ENCODE peak calls at places on chromosomes 2 and 18, in four cellular contexts. J is sigmoid colon, D is HepG2, M is tibial nerve. L is an unnamed sample.

GRCh38 chr2:49123600-49123999 is 30.7 kb downstream of the FSHR start:
- DNase-seq in J (no peak), D (no peak), M (no peak), L (no peak)

GRCh38 chr2:177313162-177313781 is 48.7 kb upstream of the NFE2L2 start:
- DNase-seq in J (no peak), D (no peak), M (no peak), L (no peak)

GRCh38 chr18:42953306-42953705 is 162.2 kb downstream of the RIT2 start:
- DNase-seq in J (no peak), D (no peak), M (no peak), L (no peak)

GRCh38 chr2:138452324-138452723 is 49.2 kb upstream of the SPOPL start:
- DNase-seq in J (no peak), D (no peak), M (no peak), L (no peak)

GRCh38 chr18:28036481-28036880 is 140.4 kb downstream of the CDH2 start:
- DNase-seq in J (no peak), D (no peak), M (no peak), L (no peak)

GRCh38 chr18:7457276-7457675 is 109.8 kb upstream of the PTPRM start:
- DNase-seq in J (no peak), D (no peak), M (no peak), L (no peak)

GRCh38 chr2:2586068-2586776 is 255.1 kb upstream of the MYT1L start:
- DNase-seq in J (no peak), D (no peak), M (no peak), L (no peak)

GRCh38 chr18:12944724-12945123 is 3.1 kb upstream of the SEH1L start:
- DNase-seq in J (no peak), D (no peak), M (no peak), L (peak; percentile 35)

GRCh38 chr18:7872569-7872968 is 305.5 kb downstream of the PTPRM start:
- DNase-seq in J (no peak), D (peak; percentile 87), M (no peak), L (no peak)

GRCh38 chr2:198717451-198717850 is 740.3 kb downstream of the SATB2 start:
- DNase-seq in J (no peak), D (no peak), M (no peak), L (no peak)

GRCh38 chr2:9071032-9071431 is 67.5 kb upstream of the MBOAT2 start:
- DNase-seq in J (no peak), D (peak; percentile 42), M (no peak), L (no peak)

DNA sequence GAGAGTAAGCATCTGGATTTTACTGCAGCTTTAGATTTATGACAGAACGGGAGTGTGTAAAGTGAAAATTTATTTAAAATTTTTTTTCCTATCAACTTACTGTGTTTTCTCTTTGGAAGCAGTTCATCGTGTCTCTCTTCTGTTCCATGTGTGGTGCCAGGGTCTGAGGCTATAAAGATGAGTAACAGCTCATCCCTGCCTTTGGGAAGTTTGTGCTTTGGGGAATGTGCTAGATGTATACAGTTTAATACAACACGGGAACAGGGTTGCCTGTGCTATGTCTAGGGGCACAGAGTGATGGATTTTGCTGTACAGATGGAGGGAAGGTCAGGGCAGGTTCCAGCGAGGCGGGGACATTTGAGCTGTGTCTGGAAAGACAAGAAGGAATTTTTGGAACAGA is 125.8 kb downstream of the VWA3B start:
- DNase-seq in J (no peak), D (no peak), M (no peak), L (no peak)
- H3K27me3 ChIP-seq in J (no peaks in the 10 kb centered on the region), D (peaks cover 3% of the 10 kb centered on the region), M (no peaks in the 10 kb centered on the region), L (no peaks in the 10 kb centered on the region)

GRCh38 chr2:206271066-206271465 is 3.4 kb upstream of the ZDBF2 start:
- DNase-seq in J (no peak), D (no peak), M (no peak), L (no peak)

GRCh38 chr2:206276169-206276927 is 1.9 kb downstream of the ZDBF2 start:
- DNase-seq in J (no peak), D (no peak), M (no peak), L (no peak)

GRCh38 chr2:206277503-206277902 is 3.0 kb downstream of the ZDBF2 start:
- DNase-seq in J (no peak), D (no peak), M (no peak), L (no peak)

GRCh38 chr2:206275274-206276160 is 1.1 kb downstream of the ZDBF2 start:
- DNase-seq in J (no peak), D (no peak), M (no peak), L (no peak)

GRCh38 chr2:206274434-206275273 is at the start of gene ZDBF2:
- DNase-seq in J (peak; percentile 69), D (no peak), M (no peak), L (peak; percentile 72)
- TF ChIP-seq POLR2A in J (no peak), D (peak; percentile 16), M (peak; percentile 28), L (peak; percentile 28)

GRCh38 chr2:151881342-151881741 is 53.1 kb upstream of the ARL5A start:
- DNase-seq in J (no peak), D (no peak), M (no peak), L (no peak)

GRCh38 chr2:151882786-151883445 is 54.7 kb upstream of the ARL5A start:
- DNase-seq in J (no peak), D (no peak), M (no peak), L (no peak)

GRCh38 chr2:151886235-151886634 is 58.0 kb upstream of the ARL5A start:
- DNase-seq in J (no peak), D (peak; percentile 41), M (no peak), L (no peak)

GRCh38 chr2:151878655-151879563 is 50.7 kb upstream of the ARL5A start:
- DNase-seq in J (no peak), D (peak; percentile 83), M (no peak), L (no peak)

DNA sequence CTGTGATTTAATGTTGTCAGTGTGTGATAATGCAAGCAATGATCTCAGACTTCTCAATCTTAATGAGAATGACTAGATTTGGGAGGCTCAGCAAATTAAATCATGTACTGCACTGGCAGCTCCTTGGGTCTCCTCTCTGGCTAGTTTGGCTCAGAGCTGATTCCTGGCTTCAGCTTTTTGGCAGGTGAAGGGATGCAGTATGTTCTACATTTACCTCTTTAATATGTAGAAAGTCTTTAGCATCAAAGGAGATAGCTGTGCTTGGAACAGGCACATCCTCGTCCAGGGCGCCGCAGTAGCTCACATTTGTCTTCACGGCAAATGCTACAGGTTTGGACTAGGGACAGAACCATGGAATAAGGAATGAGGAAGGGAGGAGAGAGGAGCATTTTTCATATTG is 52.4 kb upstream of the ARL5A start:
- DNase-seq in J (no peak), D (no peak), M (no peak), L (no peak)
- H3K27me3 ChIP-seq in J (no peaks in the 10 kb centered on the region), D (no peaks in the 10 kb centered on the region), M (no peaks in the 10 kb centered on the region), L (no peaks in the 10 kb centered on the region)

DNA sequence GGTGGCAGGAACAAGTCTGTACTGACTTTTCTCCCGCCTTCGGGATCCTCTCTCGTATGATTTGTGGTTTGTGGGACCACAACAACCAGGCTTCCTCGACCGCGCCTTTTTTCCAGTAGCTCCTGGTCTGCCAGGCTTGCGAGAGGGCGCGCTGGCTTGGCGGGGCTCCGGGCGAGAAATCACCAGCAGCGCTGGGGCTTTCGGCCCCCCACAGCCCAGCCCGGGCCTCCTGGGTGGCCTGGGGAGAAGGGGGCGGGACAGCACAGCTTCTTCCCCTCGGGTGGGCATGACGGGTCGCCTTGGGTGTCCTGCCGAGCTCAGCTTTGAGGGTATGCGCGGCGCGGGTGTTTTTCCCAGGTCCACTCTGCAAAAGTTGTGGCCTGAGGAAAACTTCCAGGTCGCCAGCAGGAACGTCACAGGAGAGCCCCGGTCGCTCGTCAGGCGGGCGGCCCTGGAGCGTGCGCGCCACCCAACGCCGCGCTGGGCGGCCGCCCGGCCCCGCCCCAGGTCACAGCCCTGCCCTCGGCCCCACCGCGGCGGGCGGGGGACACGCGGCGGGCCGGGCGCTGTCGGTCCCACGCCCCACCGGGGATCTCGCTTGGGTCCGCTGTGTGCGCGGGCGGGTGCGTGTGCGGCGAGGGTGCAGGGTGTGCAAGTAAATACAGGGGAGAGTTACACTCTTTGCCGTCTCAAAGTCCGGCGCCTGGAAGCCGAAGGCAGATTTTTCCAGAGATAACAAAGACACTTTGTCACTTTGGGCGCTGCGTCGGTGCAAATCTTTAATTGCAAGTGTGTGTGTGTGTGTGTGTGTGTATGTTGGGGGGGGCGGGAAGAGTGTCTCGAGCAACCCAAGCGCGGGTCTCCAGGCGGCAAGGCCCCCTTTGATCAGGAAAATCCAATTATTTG is 728 bp upstream of the SP5 start:
- DNase-seq in J (peak; percentile 81), D (no peak), M (peak; percentile 28), L (no peak)
- TF ChIP-seq POLR2A in J (no peak), D (peak; percentile 74), M (no peak), L (no peak)

DNA sequence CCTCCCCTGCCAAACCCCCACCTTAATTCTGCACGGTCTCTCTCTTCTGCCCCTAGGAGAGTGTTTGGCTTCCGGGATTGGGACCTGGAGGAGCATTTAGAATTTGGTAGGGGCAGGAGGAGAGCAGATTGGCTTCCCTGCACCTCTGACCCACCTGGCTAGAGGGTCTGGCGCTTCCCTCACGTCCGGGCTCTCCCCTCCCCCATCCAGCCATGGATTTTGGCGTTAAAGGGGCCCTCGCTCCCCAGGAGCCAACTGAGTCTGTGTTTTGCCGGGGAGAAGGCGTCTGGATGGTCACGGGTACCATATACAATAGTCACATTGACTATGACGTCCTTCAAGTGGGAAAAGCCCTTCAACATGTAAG is 6.5 kb downstream of the HOXD3 start:
- DNase-seq in J (no peak), D (no peak), M (no peak), L (no peak)
- H3K27me3 ChIP-seq in J (peaks cover 64% of the 10 kb centered on the region), D (peaks cover 17% of the 10 kb centered on the region), M (peaks cover 87% of the 10 kb centered on the region), L (peaks cover 50% of the 10 kb centered on the region)

GRCh38 chr2:226835420-226835795 is 446 bp upstream of the RHBDD1 start:
- DNase-seq in J (peak; percentile 77), D (no peak), M (no peak), L (no peak)

GRCh38 chr2:226836548-226836885 is 663 bp downstream of the RHBDD1 start:
- DNase-seq in J (no peak), D (no peak), M (no peak), L (no peak)

GRCh38 chr2:226837334-226837733 is 1.5 kb downstream of the RHBDD1 start:
- DNase-seq in J (no peak), D (no peak), M (no peak), L (no peak)

GRCh38 chr2:226837787-226838603 is 2.1 kb downstream of the RHBDD1 start:
- DNase-seq in J (no peak), D (no peak), M (no peak), L (no peak)

DNA sequence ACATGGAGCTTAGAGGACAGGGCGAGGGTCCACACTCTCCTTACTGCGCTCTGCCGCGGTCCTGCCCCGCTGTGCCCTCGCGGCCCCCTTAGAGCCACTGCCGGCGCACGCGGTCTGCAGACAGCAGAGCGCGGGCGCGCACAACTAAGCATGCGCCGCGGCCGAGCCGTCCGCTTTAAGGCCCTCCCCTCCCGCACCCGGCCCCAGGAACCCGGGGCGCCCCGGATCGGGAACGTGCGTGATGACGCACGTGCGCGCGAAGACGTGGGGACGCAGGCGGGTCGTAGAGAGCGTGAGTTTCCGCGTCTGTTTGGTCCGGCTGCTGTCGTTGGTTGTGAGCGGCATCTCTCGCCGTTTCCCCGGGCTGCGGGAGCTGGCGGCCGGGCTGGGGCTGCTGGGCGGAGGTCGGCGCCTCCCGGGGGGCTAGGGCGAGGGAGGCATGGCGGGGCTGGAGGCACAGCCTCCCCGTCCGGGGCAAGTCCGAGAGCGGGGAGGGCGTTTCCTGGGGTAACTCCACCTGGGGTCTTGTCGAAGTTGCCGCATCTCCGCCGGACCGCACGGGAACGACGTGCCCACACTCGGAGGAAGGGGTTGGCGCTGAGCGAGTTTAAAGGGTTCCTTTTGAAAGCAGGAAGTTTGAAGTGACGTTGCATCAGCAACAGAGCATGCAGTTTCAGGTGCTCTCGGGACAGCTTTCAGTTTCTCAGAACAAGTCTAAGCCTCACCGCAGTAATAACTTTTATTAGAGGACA is at the start of gene RHBDD1:
- DNase-seq in J (peak; percentile 97), D (peak; percentile 62), M (peak; percentile 81), L (peak; percentile 95)
- TF ChIP-seq POLR2A in J (peak; percentile 91), D (peak; percentile 63), M (peak; percentile 92), L (peak; percentile 90)